ENCODE peak calls at places on chromosome 7, in five cellular contexts. Y is HepG2, U is K562, G is H1, D is GM12878. N is an unnamed sample.

GRCh38 chr7:39826166-39826565 is 123.9 kb upstream of the CDK13 start:
- DNase-seq in Y (no peak), U (no peak), G (no peak), D (no peak), N (no peak)

GRCh38 chr7:107387573-107388219 is 82.2 kb upstream of the GPR22 start:
- DNase-seq in Y (no peak), U (no peak), G (no peak), D (no peak), N (no peak)

GRCh38 chr7:16669581-16669980 is 23.6 kb downstream of the BZW2 start:
- DNase-seq in Y (no peak), U (no peak), G (no peak), D (no peak), N (no peak)

GRCh38 chr7:12716722-12717121 is 29.3 kb downstream of the ARL4A start:
- DNase-seq in Y (no peak), U (no peak), G (no peak), D (no peak), N (no peak)

GRCh38 chr7:28643369-28644340 is 231.3 kb downstream of the CREB5 start:
- DNase-seq in Y (no peak), U (no peak), G (no peak), D (no peak), N (no peak)

GRCh38 chr7:137657476-137658193 is 189.1 kb downstream of the DGKI start:
- DNase-seq in Y (no peak), U (no peak), G (no peak), D (no peak), N (no peak)

GRCh38 chr7:135342887-135343286 is 109.2 kb downstream of the STRA8 start:
- DNase-seq in Y (no peak), U (no peak), G (no peak), D (no peak), N (no peak)

GRCh38 chr7:95672434-95672833 is 76.1 kb upstream of the PDK4 start:
- DNase-seq in Y (no peak), U (no peak), G (no peak), D (no peak), N (no peak)

GRCh38 chr7:157854066-157854891 is 517.5 kb downstream of the DNAJB6 start:
- DNase-seq in Y (peak; percentile 26), U (no peak), G (no peak), D (no peak), N (no peak)

GRCh38 chr7:96740130-96740529 is 30.5 kb upstream of the SEM1 start:
- DNase-seq in Y (no peak), U (no peak), G (no peak), D (no peak), N (no peak)

GRCh38 chr7:148687555-148687954 is 11.1 kb upstream of the CUL1 start:
- DNase-seq in Y (no peak), U (no peak), G (no peak), D (no peak), N (no peak)

GRCh38 chr7:30395676-30396075 is 82.9 kb downstream of the NOD1 start:
- DNase-seq in Y (no peak), U (no peak), G (no peak), D (no peak), N (no peak)
- TF ChIP-seq SP1 in Y (no peak), U (no peak), G (no peak), D (no peak), N (no peak)

GRCh38 chr7:78970440-78970916 is 483.0 kb downstream of the MAGI2 start:
- DNase-seq in Y (no peak), U (no peak), G (no peak), D (no peak), N (no peak)
- H3K9ac ChIP-seq in Y (no peak overlapping the region), U (no peak overlapping the region), G (no peak overlapping the region), D (no peak overlapping the region), N (no peak overlapping the region)

GRCh38 chr7:111729483-111729882 is 167.2 kb upstream of the IMMP2L start:
- DNase-seq in Y (no peak), U (no peak), G (no peak), D (no peak), N (no peak)
- TF ChIP-seq SP1 in Y (no peak), U (no peak), G (no peak), D (no peak), N (no peak)

GRCh38 chr7:70463332-70463938 is 668.5 kb upstream of the GALNT17 start:
- DNase-seq in Y (no peak), U (no peak), G (no peak), D (no peak), N (no peak)

GRCh38 chr7:70472580-70473239 is 659.2 kb upstream of the GALNT17 start:
- DNase-seq in Y (no peak), U (no peak), G (no peak), D (no peak), N (no peak)

GRCh38 chr7:70470751-70471150 is 661.2 kb upstream of the GALNT17 start:
- DNase-seq in Y (no peak), U (no peak), G (no peak), D (no peak), N (no peak)

DNA sequence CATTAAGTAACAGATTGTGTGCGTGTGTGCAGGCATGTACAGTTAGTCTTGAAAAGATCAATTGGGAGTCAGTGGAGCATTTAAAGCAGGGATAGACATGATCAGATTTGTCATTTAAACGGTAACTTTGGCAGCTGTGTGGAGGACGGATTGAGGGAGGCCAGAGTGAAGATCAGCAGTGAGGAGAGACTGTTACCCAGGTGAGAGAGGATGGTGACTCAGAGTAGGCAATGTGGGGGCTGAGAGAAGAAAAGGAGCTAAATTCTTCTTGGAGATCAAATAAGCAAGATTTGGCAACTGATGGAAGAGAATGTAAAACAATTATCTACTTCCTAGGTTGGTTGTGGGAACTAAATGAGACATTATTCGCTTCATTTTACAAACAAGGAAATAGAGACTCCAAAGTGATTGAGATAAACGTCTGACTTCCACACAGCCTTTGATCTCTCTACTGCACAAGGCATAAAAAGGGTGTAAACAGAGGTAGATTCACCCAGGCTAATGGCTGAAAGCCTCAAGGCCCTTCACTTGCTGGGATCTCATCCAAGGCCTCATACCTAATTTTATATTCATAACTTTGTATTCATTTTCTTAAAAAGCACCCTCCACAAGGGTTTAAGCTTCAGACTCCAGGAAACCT is 665.1 kb upstream of the GALNT17 start:
- DNase-seq in Y (no peak), U (no peak), G (no peak), D (no peak), N (no peak)
- H3K9ac ChIP-seq in Y (no peak overlapping the region), U (no peak overlapping the region), G (no peak overlapping the region), D (no peak overlapping the region), N (no peak overlapping the region)

GRCh38 chr7:127715901-127716300 is 63.9 kb downstream of the SND1 start:
- DNase-seq in Y (no peak), U (no peak), G (no peak), D (no peak), N (no peak)
- TF ChIP-seq SP1 in Y (no peak), U (no peak), G (no peak), D (no peak), N (no peak)

GRCh38 chr7:44257618-44258422 is 57.0 kb downstream of the YKT6 start:
- DNase-seq in Y (peak; percentile 67), U (peak; percentile 78), G (no peak), D (peak; percentile 89), N (no peak)

GRCh38 chr7:44257213-44257612 is 56.4 kb downstream of the YKT6 start:
- DNase-seq in Y (no peak), U (no peak), G (no peak), D (no peak), N (no peak)

GRCh38 chr7:44259547-44260457 is 59.0 kb downstream of the YKT6 start:
- DNase-seq in Y (peak; percentile 3), U (no peak), G (no peak), D (no peak), N (no peak)

GRCh38 chr7:44258423-44258760 is 57.6 kb downstream of the YKT6 start:
- DNase-seq in Y (no peak), U (no peak), G (no peak), D (no peak), N (no peak)

GRCh38 chr7:44258865-44259546 is 58.2 kb downstream of the YKT6 start:
- DNase-seq in Y (no peak), U (no peak), G (no peak), D (no peak), N (no peak)
- H3K9ac ChIP-seq in Y (no peak overlapping the region), U (peak overlapping the region; percentile 75), G (no peak overlapping the region), D (no peak overlapping the region), N (no peak overlapping the region)

DNA sequence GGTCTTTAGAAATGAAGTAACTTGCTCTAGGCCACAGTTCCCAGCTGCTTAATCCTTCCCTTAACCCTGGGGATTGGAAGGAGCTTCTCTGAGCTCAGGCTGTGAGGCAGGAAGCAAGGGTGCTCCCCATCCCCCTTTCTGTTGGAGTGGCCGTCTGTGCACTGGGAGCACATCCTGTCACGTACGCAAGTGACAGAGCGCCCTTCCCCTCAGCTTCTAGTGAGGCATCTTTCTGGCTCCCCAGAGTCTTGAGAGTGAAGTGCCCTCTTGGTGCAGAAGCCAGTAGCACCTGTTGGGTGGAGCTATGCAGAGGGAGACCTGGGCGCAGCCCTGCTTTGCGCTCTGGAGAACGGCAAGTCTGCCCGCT is 47.8 kb downstream of the SHH start:
- DNase-seq in Y (no peak), U (no peak), G (no peak), D (no peak), N (no peak)
- TF ChIP-seq SP1 in Y (no peak), U (no peak), G (no peak), D (no peak), N (no peak)

GRCh38 chr7:100803398-100804161 is 23.7 kb downstream of the EPHB4 start:
- DNase-seq in Y (peak; percentile 17), U (peak; percentile 84), G (peak; percentile 63), D (peak; percentile 56), N (no peak)
- H3K9ac ChIP-seq in Y (no peak overlapping the region), U (peak overlapping the region; percentile 73), G (no peak overlapping the region), D (peak overlapping the region; percentile 75), N (no peak overlapping the region)

GRCh38 chr7:2474813-2475677 is 1.2 kb downstream of the GRIFIN start:
- DNase-seq in Y (peak; percentile 29), U (peak; percentile 54), G (no peak), D (no peak), N (no peak)
- TF ChIP-seq SP1 in Y (no peak), U (no peak), G (no peak), D (no peak), N (no peak)